ENCODE peak calls at places on chromosomes 11 and 22, in five cellular contexts. S is NCI-H1694, Z is K562, M is stomach, L is epithelial cell of proximal tubule. Y is an unnamed sample.
A peak's percentile ranks its signal among the peaks of the same experiment; 100 is the strongest.

GRCh38 chr11:74696488-74696887 is 34.7 kb downstream of the CHRDL2 start:
- DNase-seq in S (no peak), M (no peak), L (no peak), Z (no peak), Y (no peak)

GRCh38 chr11:12692238-12693074 is 18.2 kb downstream of the TEAD1 start:
- DNase-seq in M (peak; percentile 93), S (no peak), Z (peak; percentile 72), L (peak; percentile 83), Y (no peak)

GRCh38 chr11:113603277-113604059 is 102.6 kb downstream of the TMPRSS5 start:
- DNase-seq in L (no peak), Z (no peak), M (no peak), S (no peak), Y (no peak)

GRCh38 chr11:27718853-27719574 is 18.8 kb upstream of the BDNF start:
- DNase-seq in S (no peak), Z (no peak), M (no peak), L (no peak), Y (no peak)

GRCh38 chr22:31278643-31279326 is 13.5 kb downstream of the PIK3IP1 start:
- DNase-seq in S (no peak), M (peak; percentile 77), Z (no peak), L (no peak), Y (no peak)

GRCh38 chr11:298406-299065 is 790 bp downstream of the IFITM5 start:
- DNase-seq in S (no peak), M (no peak), Z (no peak), L (no peak), Y (no peak)

GRCh38 chr11:2841411-2842190 is 44.0 kb downstream of the CDKN1C start:
- DNase-seq in M (no peak), S (no peak), Z (no peak), L (no peak), Y (no peak)

GRCh38 chr11:12581923-12582322 is 92.3 kb upstream of the TEAD1 start:
- DNase-seq in S (no peak), Z (peak; percentile 69), L (peak; percentile 82), M (no peak), Y (peak; percentile 11)

GRCh38 chr11:63832336-63832735 is 6.6 kb upstream of the MARK2 start:
- DNase-seq in S (no peak), Z (no peak), M (no peak), L (no peak), Y (no peak)

GRCh38 chr11:36388086-36388485 is 92.0 kb downstream of the PRR5L start:
- DNase-seq in S (no peak), Z (no peak), M (no peak), L (no peak), Y (no peak)

GRCh38 chr11:18457435-18457834 is 1.8 kb downstream of the LDHAL6A start:
- DNase-seq in L (no peak), M (peak; percentile 53), S (no peak), Z (peak; percentile 3), Y (peak; percentile 16)